ENCODE peak calls at places on chromosome 11, in four cellular contexts. One of them, this sample, is unnamed.

GRCh38 chr11:67428052-67429001 is at the start of gene RPS6KB2:
- DNase-seq in stomach: peak
- DNase-seq in H1: peak
- DNase-seq in HL-60: peak
- DNase-seq in this sample: peak

GRCh38 chr11:123556633-123557032 is 97.8 kb downstream of the SCN3B start:
- DNase-seq in stomach: no peak
- DNase-seq in H1: no peak
- DNase-seq in HL-60: no peak
- DNase-seq in this sample: no peak

GRCh38 chr11:65491614-65492386 is 7.0 kb upstream of the MALAT1 start:
- DNase-seq in stomach: peak
- DNase-seq in H1: peak
- DNase-seq in HL-60: peak
- DNase-seq in this sample: no peak

GRCh38 chr11:84089072-84090057 is 803.2 kb upstream of the CCDC90B start:
- DNase-seq in stomach: no peak
- DNase-seq in H1: no peak
- DNase-seq in HL-60: no peak
- DNase-seq in this sample: no peak

GRCh38 chr11:100930185-100930778 is 199.3 kb downstream of the PGR start:
- DNase-seq in stomach: no peak
- DNase-seq in H1: no peak
- DNase-seq in HL-60: no peak
- DNase-seq in this sample: no peak

GRCh38 chr11:2977113-2977512 is 15.0 kb downstream of the NAP1L4 start:
- DNase-seq in stomach: no peak
- DNase-seq in H1: no peak
- DNase-seq in HL-60: no peak
- DNase-seq in this sample: no peak

GRCh38 chr11:68266121-68266891 is 5.5 kb downstream of the C11orf24 start:
- DNase-seq in stomach: no peak
- DNase-seq in H1: no peak
- DNase-seq in HL-60: no peak
- DNase-seq in this sample: no peak

GRCh38 chr11:68116892-68117435 is 4.2 kb downstream of the CHKA start:
- DNase-seq in stomach: no peak
- DNase-seq in H1: no peak
- DNase-seq in HL-60: no peak
- DNase-seq in this sample: no peak

GRCh38 chr11:5203366-5203765 is 2.9 kb upstream of the OR51V1 start:
- DNase-seq in stomach: no peak
- DNase-seq in H1: no peak
- DNase-seq in HL-60: no peak
- DNase-seq in this sample: no peak

GRCh38 chr11:33168605-33169240 is 7.4 kb upstream of the CSTF3 start:
- DNase-seq in stomach: no peak
- DNase-seq in H1: no peak
- DNase-seq in HL-60: no peak
- DNase-seq in this sample: no peak

GRCh38 chr11:36699271-36699670 is 101.2 kb upstream of the RAG2 start:
- DNase-seq in stomach: no peak
- DNase-seq in H1: no peak
- DNase-seq in HL-60: no peak
- DNase-seq in this sample: no peak

GRCh38 chr11:73274722-73275380 is 2.7 kb downstream of the P2RY6 start:
- DNase-seq in stomach: no peak
- DNase-seq in H1: no peak
- DNase-seq in HL-60: peak
- DNase-seq in this sample: no peak

GRCh38 chr11:48005133-48005532 is 24.8 kb downstream of the PTPRJ start:
- DNase-seq in stomach: no peak
- DNase-seq in H1: no peak
- DNase-seq in HL-60: no peak
- DNase-seq in this sample: peak

GRCh38 chr11:91078221-91078620 is 855.4 kb upstream of the CHORDC1 start:
- DNase-seq in stomach: no peak
- DNase-seq in H1: no peak
- DNase-seq in HL-60: no peak
- DNase-seq in this sample: no peak

GRCh38 chr11:118342503-118343161 is at the start of gene CD3D:
- DNase-seq in stomach: no peak
- DNase-seq in H1: no peak
- DNase-seq in HL-60: no peak
- DNase-seq in this sample: no peak

GRCh38 chr11:67600324-67601029 is 6.3 kb upstream of the NDUFV1 start:
- DNase-seq in stomach: no peak
- DNase-seq in H1: no peak
- DNase-seq in HL-60: peak
- DNase-seq in this sample: peak

GRCh38 chr11:12556155-12556554 is 118.1 kb upstream of the TEAD1 start:
- DNase-seq in stomach: no peak
- DNase-seq in H1: peak
- DNase-seq in HL-60: no peak
- DNase-seq in this sample: no peak

GRCh38 chr11:124865902-124866851 is 945 bp downstream of the ROBO3 start:
- DNase-seq in stomach: peak
- DNase-seq in H1: peak
- DNase-seq in HL-60: peak
- DNase-seq in this sample: peak

GRCh38 chr11:3021125-3021524 is 29.0 kb upstream of the NAP1L4 start:
- DNase-seq in stomach: peak
- DNase-seq in H1: no peak
- DNase-seq in HL-60: peak
- DNase-seq in this sample: no peak

GRCh38 chr11:6943131-6943530 is 16.9 kb downstream of the ZNF215 start:
- DNase-seq in stomach: no peak
- DNase-seq in H1: no peak
- DNase-seq in HL-60: no peak
- DNase-seq in this sample: no peak

GRCh38 chr11:30454108-30454507 is 131.2 kb downstream of the ARL14EP start:
- DNase-seq in stomach: no peak
- DNase-seq in H1: no peak
- DNase-seq in HL-60: no peak
- DNase-seq in this sample: no peak

GRCh38 chr11:62850911-62851806 is 11.8 kb upstream of the WDR74 start:
- DNase-seq in stomach: no peak
- DNase-seq in H1: no peak
- DNase-seq in HL-60: peak
- DNase-seq in this sample: peak

GRCh38 chr11:118610773-118611432 is 3.5 kb downstream of the PHLDB1 start:
- DNase-seq in stomach: peak
- DNase-seq in H1: peak
- DNase-seq in HL-60: peak
- DNase-seq in this sample: peak

GRCh38 chr11:12546122-12546521 is 128.1 kb upstream of the TEAD1 start:
- DNase-seq in stomach: no peak
- DNase-seq in H1: no peak
- DNase-seq in HL-60: no peak
- DNase-seq in this sample: no peak

GRCh38 chr11:104609297-104609696 is 289.0 kb downstream of the CASP12 start:
- DNase-seq in stomach: no peak
- DNase-seq in H1: no peak
- DNase-seq in HL-60: peak
- DNase-seq in this sample: no peak

GRCh38 chr11:61155312-61155711 is 5.9 kb downstream of the VPS37C start:
- DNase-seq in stomach: no peak
- DNase-seq in H1: no peak
- DNase-seq in HL-60: no peak
- DNase-seq in this sample: no peak

GRCh38 chr11:34585870-34586654 is 34.8 kb upstream of the EHF start:
- DNase-seq in stomach: no peak
- DNase-seq in H1: no peak
- DNase-seq in HL-60: no peak
- DNase-seq in this sample: no peak

GRCh38 chr11:101914349-101914736 is 467 bp upstream of the CEP126 start:
- DNase-seq in stomach: no peak
- DNase-seq in H1: no peak
- DNase-seq in HL-60: no peak
- DNase-seq in this sample: no peak

GRCh38 chr11:27282141-27282590 is 80.8 kb downstream of the CCDC34 start:
- DNase-seq in stomach: no peak
- DNase-seq in H1: no peak
- DNase-seq in HL-60: no peak
- DNase-seq in this sample: no peak

GRCh38 chr11:27280131-27280530 is 82.9 kb downstream of the CCDC34 start:
- DNase-seq in stomach: no peak
- DNase-seq in H1: no peak
- DNase-seq in HL-60: no peak
- DNase-seq in this sample: no peak

GRCh38 chr11:27282806-27283205 is 80.2 kb downstream of the CCDC34 start:
- DNase-seq in stomach: no peak
- DNase-seq in H1: no peak
- DNase-seq in HL-60: no peak
- DNase-seq in this sample: no peak

GRCh38 chr11:27281740-27282139 is 81.3 kb downstream of the CCDC34 start:
- DNase-seq in stomach: no peak
- DNase-seq in H1: no peak
- DNase-seq in HL-60: no peak
- DNase-seq in this sample: no peak

GRCh38 chr11:27281276-27281675 is 81.7 kb downstream of the CCDC34 start:
- DNase-seq in stomach: no peak
- DNase-seq in H1: no peak
- DNase-seq in HL-60: no peak
- DNase-seq in this sample: no peak
- TF ChIP-seq POLR2AphosphoS5 in stomach: no peak
- TF ChIP-seq POLR2AphosphoS5 in H1: no peak
- TF ChIP-seq POLR2AphosphoS5 in HL-60: no peak
- TF ChIP-seq POLR2AphosphoS5 in this sample: no peak

GRCh38 chr11:98701541-98701940 is 319.2 kb upstream of the CNTN5 start:
- DNase-seq in stomach: no peak
- DNase-seq in H1: no peak
- DNase-seq in HL-60: no peak
- DNase-seq in this sample: no peak
- TF ChIP-seq POLR2AphosphoS5 in stomach: no peak
- TF ChIP-seq POLR2AphosphoS5 in H1: no peak
- TF ChIP-seq POLR2AphosphoS5 in HL-60: no peak
- TF ChIP-seq POLR2AphosphoS5 in this sample: no peak

GRCh38 chr11:134224710-134225662 is 515 bp downstream of the VPS26B start:
- DNase-seq in stomach: peak
- DNase-seq in H1: no peak
- DNase-seq in HL-60: peak
- DNase-seq in this sample: peak
- TF ChIP-seq POLR2AphosphoS5 in stomach: no peak
- TF ChIP-seq POLR2AphosphoS5 in H1: no peak
- TF ChIP-seq POLR2AphosphoS5 in HL-60: peak
- TF ChIP-seq POLR2AphosphoS5 in this sample: peak

GRCh38 chr11:63906585-63906984 is 10.4 kb downstream of the RCOR2 start:
- DNase-seq in stomach: peak
- DNase-seq in H1: peak
- DNase-seq in HL-60: peak
- DNase-seq in this sample: no peak

GRCh38 chr11:63904743-63905142 is 12.2 kb downstream of the RCOR2 start:
- DNase-seq in stomach: no peak
- DNase-seq in H1: no peak
- DNase-seq in HL-60: no peak
- DNase-seq in this sample: no peak

GRCh38 chr11:63907063-63907462 is 9.9 kb downstream of the RCOR2 start:
- DNase-seq in stomach: no peak
- DNase-seq in H1: no peak
- DNase-seq in HL-60: no peak
- DNase-seq in this sample: no peak

GRCh38 chr11:63905179-63905578 is 11.8 kb downstream of the RCOR2 start:
- DNase-seq in stomach: no peak
- DNase-seq in H1: no peak
- DNase-seq in HL-60: no peak
- DNase-seq in this sample: no peak

GRCh38 chr11:63906087-63906486 is 10.9 kb downstream of the RCOR2 start:
- DNase-seq in stomach: no peak
- DNase-seq in H1: no peak
- DNase-seq in HL-60: no peak
- DNase-seq in this sample: no peak
- TF ChIP-seq POLR2AphosphoS5 in stomach: no peak
- TF ChIP-seq POLR2AphosphoS5 in H1: no peak
- TF ChIP-seq POLR2AphosphoS5 in HL-60: no peak
- TF ChIP-seq POLR2AphosphoS5 in this sample: no peak

DNA sequence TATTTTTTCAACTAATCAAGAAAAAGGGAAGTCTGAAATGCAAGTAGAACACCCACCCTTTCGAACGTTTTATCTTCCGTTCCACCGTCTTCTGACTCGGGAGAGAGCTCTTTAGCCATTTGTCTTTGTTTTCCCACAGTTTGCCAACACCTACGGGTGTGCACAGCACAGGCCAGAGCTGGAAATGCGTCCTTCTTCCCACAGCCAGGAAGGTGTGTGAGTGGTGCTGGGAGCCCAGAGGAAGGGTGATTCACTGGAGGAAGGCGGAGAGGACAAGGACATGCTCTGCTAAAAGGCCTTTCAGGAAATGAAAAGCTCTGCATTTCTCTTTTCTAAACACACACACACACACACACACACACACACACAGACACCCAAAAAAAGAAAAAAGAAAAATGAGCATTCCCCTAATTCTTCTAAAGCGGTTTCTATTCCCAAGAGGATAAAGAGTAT is 18.5 kb downstream of the ENDOD1 start:
- DNase-seq in stomach: peak
- DNase-seq in H1: no peak
- DNase-seq in HL-60: no peak
- DNase-seq in this sample: peak
- TF ChIP-seq POLR2AphosphoS5 in stomach: no peak
- TF ChIP-seq POLR2AphosphoS5 in H1: no peak
- TF ChIP-seq POLR2AphosphoS5 in HL-60: no peak
- TF ChIP-seq POLR2AphosphoS5 in this sample: peak

GRCh38 chr11:121810291-121810690 is 305.7 kb downstream of the BLID start:
- DNase-seq in stomach: no peak
- DNase-seq in H1: no peak
- DNase-seq in HL-60: no peak
- DNase-seq in this sample: no peak
- TF ChIP-seq POLR2AphosphoS5 in stomach: no peak
- TF ChIP-seq POLR2AphosphoS5 in H1: no peak
- TF ChIP-seq POLR2AphosphoS5 in HL-60: no peak
- TF ChIP-seq POLR2AphosphoS5 in this sample: no peak

GRCh38 chr11:57031541-57031940 is 42.8 kb downstream of the OR5AK2 start:
- DNase-seq in stomach: no peak
- DNase-seq in H1: no peak
- DNase-seq in HL-60: no peak
- DNase-seq in this sample: no peak
- TF ChIP-seq POLR2AphosphoS5 in stomach: no peak
- TF ChIP-seq POLR2AphosphoS5 in H1: no peak
- TF ChIP-seq POLR2AphosphoS5 in HL-60: no peak
- TF ChIP-seq POLR2AphosphoS5 in this sample: no peak

DNA sequence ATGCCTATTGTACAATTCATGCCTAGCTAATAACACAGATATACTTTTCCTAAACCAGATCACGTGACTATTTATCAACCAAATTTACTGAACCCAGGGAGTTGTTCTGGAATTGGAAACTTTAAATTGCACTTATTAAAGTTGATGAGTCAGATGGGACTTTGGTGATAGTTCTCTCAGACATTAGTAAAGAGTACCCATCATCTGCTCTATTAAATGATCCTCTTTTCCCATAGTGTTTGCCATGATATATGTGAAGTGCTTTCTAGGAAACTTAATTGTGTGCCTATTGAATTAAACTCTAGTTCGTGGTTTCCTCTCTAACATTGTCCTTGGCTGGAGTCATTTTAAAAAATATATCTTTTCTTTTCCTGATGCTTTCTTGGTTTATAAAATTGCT is 99.0 kb downstream of the UVRAG start:
- DNase-seq in stomach: no peak
- DNase-seq in H1: no peak
- DNase-seq in HL-60: no peak
- DNase-seq in this sample: no peak
- TF ChIP-seq POLR2AphosphoS5 in stomach: no peak
- TF ChIP-seq POLR2AphosphoS5 in H1: no peak
- TF ChIP-seq POLR2AphosphoS5 in HL-60: no peak
- TF ChIP-seq POLR2AphosphoS5 in this sample: no peak

This sample was measured in spleen.